ENCODE peak calls at places on chromosomes 16 and 17, in six cellular contexts. A is WTC11, K is choroid plexus epithelial cell, C is lower leg skin, Q is GM10248, J is ovary. N is an unnamed sample.

GRCh38 chr17:83190601-83191387 is 111.4 kb downstream of the METRNL start:
- DNase-seq in A (no peak), K (no peak), C (peak), Q (no peak), J (peak), N (no peak)

GRCh38 chr17:4134756-4135155 is 8.1 kb downstream of the ZZEF1 start:
- DNase-seq in A (no peak), K (no peak), C (no peak), Q (no peak), J (no peak), N (no peak)

GRCh38 chr16:86777098-86777946 is 199.0 kb downstream of the FOXL1 start:
- DNase-seq in A (no peak), K (peak), C (peak), Q (no peak), J (no peak), N (no peak)

GRCh38 chr17:27345141-27345904 is 51.4 kb downstream of the WSB1 start:
- DNase-seq in A (peak), K (no peak), C (no peak), Q (no peak), J (no peak), N (no peak)

GRCh38 chr17:6914711-6915110 is 81.1 kb upstream of the ALOX12 start:
- DNase-seq in A (no peak), K (peak), C (no peak), Q (no peak), J (no peak), N (no peak)

GRCh38 chr16:67936876-67937605 is 391 bp upstream of the PSMB10 start:
- DNase-seq in A (no peak), K (no peak), C (no peak), Q (peak), J (no peak), N (no peak)

GRCh38 chr17:34990921-34991365 is 10.6 kb downstream of the LIG3 start:
- DNase-seq in A (no peak), K (peak), C (no peak), Q (no peak), J (no peak), N (no peak)

GRCh38 chr17:63962298-63962744 is 10.4 kb downstream of the SCN4A start:
- DNase-seq in A (no peak), K (no peak), C (no peak), Q (no peak), J (no peak), N (no peak)

GRCh38 chr17:63366238-63366561 is 79.9 kb downstream of the CYB561 start:
- DNase-seq in A (no peak), K (no peak), C (no peak), Q (no peak), J (no peak), N (no peak)

GRCh38 chr17:16361874-16362273 is 8.6 kb upstream of the CENPV start:
- DNase-seq in A (no peak), K (no peak), C (no peak), Q (no peak), J (no peak), N (no peak)

GRCh38 chr17:55440391-55440790 is 18.8 kb upstream of the MMD start:
- DNase-seq in A (no peak), K (no peak), C (no peak), Q (no peak), J (no peak), N (no peak)

GRCh38 chr16:85206472-85207356 is 94.4 kb upstream of the CIBAR2 start:
- DNase-seq in A (no peak), K (peak), C (no peak), Q (no peak), J (peak), N (no peak)

GRCh38 chr16:30488764-30489595 is 16.4 kb downstream of the ITGAL start:
- DNase-seq in A (peak), K (peak), C (no peak), Q (no peak), J (no peak), N (no peak)

GRCh38 chr16:86391987-86392386 is 118.3 kb upstream of the FOXF1 start:
- DNase-seq in A (no peak), K (peak), C (no peak), Q (no peak), J (no peak), N (no peak)

GRCh38 chr16:89430436-89431157 is 59.8 kb downstream of the ANKRD11 start:
- DNase-seq in A (no peak), K (no peak), C (no peak), Q (no peak), J (no peak), N (no peak)

GRCh38 chr17:17712268-17712924 is 31.1 kb downstream of the RAI1 start:
- DNase-seq in A (no peak), K (peak), C (no peak), Q (peak), J (no peak), N (no peak)

GRCh38 chr16:53864819-53865491 is 161.0 kb downstream of the FTO start:
- DNase-seq in A (no peak), K (no peak), C (no peak), Q (no peak), J (no peak), N (no peak)

GRCh38 chr16:3866703-3867431 is 13.6 kb downstream of the CREBBP start:
- DNase-seq in A (no peak), K (no peak), C (no peak), Q (no peak), J (no peak), N (no peak)

GRCh38 chr17:10328206-10328605 is 44.6 kb downstream of the MYH13 start:
- DNase-seq in A (no peak), K (no peak), C (no peak), Q (no peak), J (no peak), N (no peak)
- TF ChIP-seq CTCF in A (no peak), K (no peak), C (no peak), Q (no peak), J (no peak), N (no peak)

GRCh38 chr17:53032861-53033271 is 789.9 kb upstream of the KIF2B start:
- DNase-seq in A (peak), K (peak), C (no peak), Q (no peak), J (no peak), N (no peak)
- TF ChIP-seq CTCF in A (peak), K (no peak), C (no peak), Q (no peak), J (no peak), N (peak)

GRCh38 chr17:80769936-80770625 is 221.6 kb upstream of the CHMP6 start:
- DNase-seq in A (no peak), K (no peak), C (no peak), Q (no peak), J (no peak), N (no peak)
- TF ChIP-seq CTCF in A (no peak), K (no peak), C (no peak), Q (no peak), J (no peak), N (no peak)

GRCh38 chr17:75764417-75764710 is 628 bp downstream of the GALK1 start:
- DNase-seq in A (no peak), K (no peak), C (no peak), Q (no peak), J (no peak), N (no peak)
- TF ChIP-seq CTCF in A (no peak), K (no peak), C (no peak), Q (no peak), J (no peak), N (no peak)

GRCh38 chr16:2428051-2428786 is 1.0 kb upstream of the CCNF start:
- DNase-seq in A (peak), K (peak), C (no peak), Q (peak), J (peak), N (no peak)

GRCh38 chr16:2428787-2429036 is 535 bp upstream of the CCNF start:
- DNase-seq in A (no peak), K (no peak), C (no peak), Q (no peak), J (no peak), N (no peak)

GRCh38 chr16:2432286-2432685 is 3.0 kb downstream of the CCNF start:
- DNase-seq in A (no peak), K (no peak), C (no peak), Q (no peak), J (no peak), N (no peak)

GRCh38 chr16:2429037-2429770 is at the start of gene CCNF:
- DNase-seq in A (peak), K (peak), C (peak), Q (peak), J (peak), N (peak)

GRCh38 chr16:2429771-2430663 is 770 bp downstream of the CCNF start:
- DNase-seq in A (no peak), K (peak), C (no peak), Q (peak), J (no peak), N (no peak)
- TF ChIP-seq CTCF in A (no peak), K (peak), C (no peak), Q (peak), J (no peak), N (no peak)

GRCh38 chr17:32396343-32396742 is 46.4 kb downstream of the ZNF207 start:
- DNase-seq in A (no peak), K (no peak), C (peak), Q (no peak), J (no peak), N (no peak)
- TF ChIP-seq CTCF in A (no peak), K (no peak), C (no peak), Q (no peak), J (no peak), N (no peak)

GRCh38 chr17:60135160-60135950 is 14.4 kb upstream of the CA4 start:
- DNase-seq in A (peak), K (peak), C (peak), Q (peak), J (peak), N (peak)
- TF ChIP-seq CTCF in A (no peak), K (no peak), C (no peak), Q (no peak), J (no peak), N (no peak)

DNA sequence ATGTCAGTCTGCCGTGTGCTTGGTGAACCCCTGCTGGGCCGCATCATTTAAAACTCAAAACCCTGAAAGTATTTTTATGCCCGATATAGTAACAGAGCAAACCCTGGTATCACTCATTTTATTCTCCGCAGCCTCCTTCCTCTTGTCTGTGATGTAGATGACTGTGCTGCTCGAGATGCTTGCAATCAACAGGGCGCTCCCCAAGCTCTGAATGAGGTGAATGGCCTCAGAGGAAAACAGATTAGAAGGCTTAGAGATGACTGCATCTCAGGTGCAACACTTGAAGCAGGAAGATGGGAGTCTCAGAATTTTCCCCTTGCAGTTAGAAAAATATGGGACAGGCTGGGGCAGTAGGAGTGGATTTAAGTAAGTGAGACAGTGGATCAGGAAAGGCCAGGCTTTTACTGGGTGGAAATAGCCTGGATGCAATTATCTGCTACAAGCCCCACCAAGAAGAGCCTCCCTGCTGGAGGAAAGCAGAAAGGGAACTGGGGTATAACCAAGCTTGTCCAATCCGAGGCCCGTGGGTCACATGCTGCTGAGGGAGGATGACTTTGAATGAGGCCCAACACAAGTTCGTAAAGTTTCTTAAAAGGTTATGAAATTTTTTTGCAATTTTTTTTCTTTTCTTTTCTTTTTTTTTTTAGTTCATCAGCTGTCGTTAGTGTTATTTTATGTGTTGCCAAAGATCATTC is 166.9 kb downstream of the CDH13 start:
- DNase-seq in A (no peak), K (no peak), C (peak), Q (no peak), J (no peak), N (no peak)
- TF ChIP-seq CTCF in A (no peak), K (no peak), C (no peak), Q (no peak), J (no peak), N (no peak)

N was measured in type B pancreatic cell.